ENCODE peak calls at places on chromosomes 13 and 19, in eight cellular contexts. S, W, A, D, L, P, E and G are unnamed samples.

GRCh38 chr13:44854264-44855060 is 134.8 kb downstream of the NUFIP1 start:
- DNase-seq in S (no peak), W (no peak), A (peak), D (no peak), L (no peak), P (no peak), E (no peak), G (no peak)

GRCh38 chr19:41189425-41190065 is 3.5 kb upstream of the CYP2S1 start:
- DNase-seq in S (no peak), W (no peak), A (no peak), D (no peak), L (no peak), P (no peak), E (no peak), G (no peak)

GRCh38 chr13:67914535-67914934 is 684.4 kb upstream of the PCDH9 start:
- DNase-seq in S (no peak), W (no peak), A (no peak), D (no peak), L (no peak), P (no peak), E (no peak), G (no peak)

GRCh38 chr13:48156466-48156865 is 61.6 kb upstream of the MED4 start:
- DNase-seq in S (no peak), W (no peak), A (no peak), D (peak), L (peak), P (no peak), E (no peak), G (no peak)

GRCh38 chr13:41802684-41803554 is 158.0 kb downstream of the VWA8 start:
- DNase-seq in S (peak), W (peak), A (no peak), D (no peak), L (no peak), P (peak), E (peak), G (no peak)

GRCh38 chr19:48271531-48272151 is 1.8 kb downstream of the ZNF114 start:
- DNase-seq in S (peak), W (peak), A (no peak), D (peak), L (peak), P (no peak), E (peak), G (no peak)

GRCh38 chr13:44088911-44089851 is 209.5 kb downstream of the LACC1 start:
- DNase-seq in S (peak), W (no peak), A (no peak), D (no peak), L (no peak), P (no peak), E (no peak), G (no peak)

GRCh38 chr13:96052655-96053002 is 572 bp downstream of the UGGT2 start:
- DNase-seq in S (peak), W (peak), A (no peak), D (no peak), L (no peak), P (peak), E (peak), G (no peak)

GRCh38 chr13:86562876-86563275 is 763.7 kb upstream of the SLITRK6 start:
- DNase-seq in S (no peak), W (peak), A (no peak), D (no peak), L (no peak), P (no peak), E (no peak), G (no peak)

GRCh38 chr19:46919324-46919723 is 58.5 kb downstream of the ARHGAP35 start:
- DNase-seq in S (peak), W (peak), A (no peak), D (no peak), L (no peak), P (no peak), E (peak), G (no peak)

GRCh38 chr19:51417807-51418152 is 338 bp upstream of the SIGLEC10 start:
- DNase-seq in S (no peak), W (no peak), A (no peak), D (no peak), L (no peak), P (no peak), E (no peak), G (no peak)

GRCh38 chr19:14530005-14530348 is 583 bp downstream of the TECR start:
- DNase-seq in S (no peak), W (no peak), A (peak), D (no peak), L (no peak), P (no peak), E (no peak), G (no peak)

GRCh38 chr13:75870397-75870801 is 234.3 kb downstream of the LMO7 start:
- DNase-seq in S (peak), W (no peak), A (no peak), D (peak), L (no peak), P (no peak), E (peak), G (no peak)

GRCh38 chr19:36266375-36266961 is 51.6 kb downstream of the ZNF146 start:
- DNase-seq in S (no peak), W (peak), A (no peak), D (no peak), L (no peak), P (no peak), E (no peak), G (no peak)

GRCh38 chr13:32125746-32126145 is 94.2 kb downstream of the FRY start:
- DNase-seq in S (no peak), W (peak), A (no peak), D (no peak), L (no peak), P (no peak), E (no peak), G (no peak)

GRCh38 chr19:18660051-18660910 is 23.2 kb upstream of the CRTC1 start:
- DNase-seq in S (peak), W (peak), A (peak), D (peak), L (no peak), P (no peak), E (peak), G (no peak)

GRCh38 chr13:42969558-42970172 is 22.4 kb downstream of the EPSTI1 start:
- DNase-seq in S (peak), W (peak), A (peak), D (peak), L (peak), P (no peak), E (peak), G (peak)

GRCh38 chr19:33447336-33448158 is 74.0 kb downstream of the CEBPG start:
- DNase-seq in S (no peak), W (no peak), A (no peak), D (no peak), L (no peak), P (no peak), E (no peak), G (peak)

GRCh38 chr19:46571495-46571894 is 29.6 kb upstream of the CALM3 start:
- DNase-seq in S (peak), W (no peak), A (peak), D (no peak), L (no peak), P (no peak), E (peak), G (no peak)

GRCh38 chr13:32031025-32031814 is at the start of gene FRY:
- DNase-seq in S (peak), W (peak), A (peak), D (peak), L (peak), P (no peak), E (peak), G (peak)

GRCh38 chr13:72774019-72774418 is 7.7 kb downstream of the DIS3 start:
- DNase-seq in S (peak), W (peak), A (no peak), D (no peak), L (no peak), P (no peak), E (peak), G (no peak)

GRCh38 chr13:73451120-73452029 is 392.6 kb downstream of the KLF5 start:
- DNase-seq in S (no peak), W (no peak), A (no peak), D (no peak), L (no peak), P (no peak), E (no peak), G (no peak)

GRCh38 chr19:6066661-6067646 is 43.3 kb downstream of the RFX2 start:
- DNase-seq in S (peak), W (peak), A (peak), D (peak), L (peak), P (peak), E (peak), G (peak)

GRCh38 chr13:103354189-103354588 is 288.0 kb upstream of the SLC10A2 start:
- DNase-seq in S (no peak), W (peak), A (no peak), D (no peak), L (no peak), P (no peak), E (no peak), G (no peak)

GRCh38 chr13:62320129-62320724 is 904.6 kb upstream of the PCDH20 start:
- DNase-seq in S (peak), W (peak), A (no peak), D (no peak), L (no peak), P (no peak), E (peak), G (no peak)

GRCh38 chr13:94217370-94217769 is 262.1 kb downstream of the DCT start:
- DNase-seq in S (peak), W (peak), A (no peak), D (no peak), L (no peak), P (no peak), E (peak), G (no peak)

GRCh38 chr19:3073931-3074595 is 11.8 kb upstream of the TLE5 start:
- DNase-seq in S (no peak), W (no peak), A (no peak), D (no peak), L (no peak), P (no peak), E (peak), G (no peak)

GRCh38 chr13:86445584-86446140 is 646.4 kb upstream of the SLITRK6 start:
- DNase-seq in S (no peak), W (peak), A (no peak), D (no peak), L (no peak), P (no peak), E (peak), G (no peak)

GRCh38 chr19:39052243-39052746 is 19.9 kb upstream of the FBXO27 start:
- DNase-seq in S (peak), W (peak), A (peak), D (peak), L (peak), P (no peak), E (peak), G (no peak)

GRCh38 chr13:95500136-95500718 is 52.3 kb upstream of the CLDN10 start:
- DNase-seq in S (no peak), W (no peak), A (no peak), D (no peak), L (no peak), P (no peak), E (no peak), G (no peak)

GRCh38 chr13:42997381-42997780 is 5.3 kb upstream of the EPSTI1 start:
- DNase-seq in S (peak), W (peak), A (no peak), D (no peak), L (no peak), P (no peak), E (peak), G (no peak)

GRCh38 chr13:35388979-35389378 is 87.5 kb downstream of the MAB21L1 start:
- DNase-seq in S (peak), W (peak), A (no peak), D (no peak), L (no peak), P (no peak), E (peak), G (no peak)

GRCh38 chr13:75902166-75903104 is 266.3 kb downstream of the LMO7 start:
- DNase-seq in S (no peak), W (no peak), A (no peak), D (no peak), L (no peak), P (no peak), E (no peak), G (no peak)

GRCh38 chr13:68759617-68760016 is 1348.0 kb upstream of the ATXN8OS start:
- DNase-seq in S (no peak), W (no peak), A (no peak), D (no peak), L (no peak), P (no peak), E (no peak), G (no peak)

GRCh38 chr19:10270180-10270615 is 722 bp upstream of the ICAM1 start:
- DNase-seq in S (peak), W (no peak), A (peak), D (peak), L (peak), P (no peak), E (peak), G (no peak)

GRCh38 chr19:23439623-23440022 is 44.4 kb upstream of the ZNF91 start:
- DNase-seq in S (no peak), W (no peak), A (no peak), D (no peak), L (no peak), P (no peak), E (no peak), G (no peak)

GRCh38 chr19:16541526-16542044 is 652 bp downstream of the CHERP start:
- DNase-seq in S (no peak), W (no peak), A (no peak), D (no peak), L (no peak), P (no peak), E (peak), G (no peak)

GRCh38 chr19:6216236-6216995 is 63.4 kb downstream of the MLLT1 start:
- DNase-seq in S (no peak), W (no peak), A (no peak), D (no peak), L (no peak), P (no peak), E (no peak), G (no peak)

GRCh38 chr19:51179297-51179696 is 37.2 kb downstream of the SIGLEC7 start:
- DNase-seq in S (no peak), W (no peak), A (no peak), D (no peak), L (no peak), P (no peak), E (no peak), G (no peak)

GRCh38 chr19:5515737-5516136 is 52.0 kb downstream of the TINCR start:
- DNase-seq in S (no peak), W (no peak), A (no peak), D (no peak), L (no peak), P (no peak), E (no peak), G (no peak)

GRCh38 chr19:11479090-11479469 is 1.8 kb downstream of the ELAVL3 start:
- DNase-seq in S (no peak), W (no peak), A (no peak), D (no peak), L (no peak), P (no peak), E (no peak), G (no peak)

GRCh38 chr19:11480081-11480926 is 542 bp downstream of the ELAVL3 start:
- DNase-seq in S (no peak), W (no peak), A (no peak), D (no peak), L (no peak), P (no peak), E (no peak), G (no peak)

GRCh38 chr19:11480927-11481776 is at the start of gene ELAVL3:
- DNase-seq in S (peak), W (no peak), A (no peak), D (no peak), L (no peak), P (no peak), E (no peak), G (no peak)

GRCh38 chr19:11478167-11479089 is 2.4 kb downstream of the ELAVL3 start:
- DNase-seq in S (no peak), W (no peak), A (no peak), D (no peak), L (no peak), P (no peak), E (no peak), G (no peak)

GRCh38 chr19:11479470-11480080 is 1.3 kb downstream of the ELAVL3 start:
- DNase-seq in S (no peak), W (peak), A (no peak), D (no peak), L (no peak), P (no peak), E (peak), G (no peak)
- H3K4me3 ChIP-seq in S (no peak), W (no peak), A (no peak), D (no peak), L (no peak), P (no peak), E (no peak), G (no peak)

GRCh38 chr19:55206664-55207500 is 2.4 kb downstream of the PTPRH start:
- DNase-seq in S (peak), W (peak), A (peak), D (peak), L (peak), P (no peak), E (peak), G (peak)
- H3K4me3 ChIP-seq in S (no peak), W (peak), A (no peak), D (no peak), L (no peak), P (peak), E (peak), G (peak)

GRCh38 chr19:49594157-49595005 is 3.4 kb downstream of the PRR12 start:
- DNase-seq in S (no peak), W (no peak), A (no peak), D (no peak), L (no peak), P (no peak), E (no peak), G (no peak)
- H3K4me3 ChIP-seq in S (no peak), W (no peak), A (no peak), D (no peak), L (no peak), P (no peak), E (no peak), G (no peak)

DNA sequence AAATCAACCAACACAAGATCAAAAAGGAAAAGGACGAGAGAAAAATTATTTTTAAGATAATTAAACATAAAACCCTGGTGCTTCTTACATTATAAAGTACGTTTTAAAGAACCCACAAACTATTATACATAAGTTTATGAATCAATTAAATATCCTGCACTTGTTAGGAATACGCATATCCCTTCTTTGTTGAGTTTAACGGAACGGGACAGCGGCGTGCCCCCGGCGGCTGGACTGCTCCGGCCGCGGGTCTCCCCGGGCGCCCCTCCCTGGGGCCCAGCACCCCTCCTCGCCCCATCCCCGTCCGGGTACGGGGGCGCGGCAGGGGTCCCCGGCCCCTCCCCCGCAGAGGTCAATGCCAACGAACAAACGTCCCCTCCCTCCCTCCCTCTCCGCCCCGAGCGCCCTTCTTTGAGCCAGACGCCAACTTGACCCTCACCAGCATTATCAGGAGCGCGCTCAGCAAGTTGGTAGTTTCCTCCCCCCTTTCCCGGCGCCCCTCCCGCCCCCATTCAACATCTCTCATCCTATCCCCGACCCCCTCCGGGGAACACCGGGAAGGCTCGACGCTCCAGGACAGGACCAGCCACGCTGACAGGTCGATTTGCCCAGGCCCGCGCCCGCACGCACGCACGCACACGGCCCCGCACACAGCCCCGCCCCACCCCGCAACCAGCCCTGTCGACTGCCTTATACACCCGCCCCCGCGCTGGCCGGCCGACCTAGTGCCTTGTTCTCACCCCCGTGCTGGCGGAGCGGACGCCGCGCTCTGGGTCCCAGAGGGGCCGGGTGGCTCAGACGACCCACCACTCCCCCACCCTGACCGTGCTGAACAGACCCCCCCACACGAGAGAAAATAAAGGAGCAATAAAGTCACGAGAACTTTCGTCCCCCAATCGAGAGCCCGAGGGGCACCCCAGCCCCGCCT is 5.1 kb downstream of the LYL1 start:
- DNase-seq in S (no peak), W (no peak), A (no peak), D (peak), L (no peak), P (no peak), E (no peak), G (no peak)
- H3K4me3 ChIP-seq in S (no peak), W (no peak), A (peak), D (peak), L (no peak), P (no peak), E (no peak), G (peak)

DNA sequence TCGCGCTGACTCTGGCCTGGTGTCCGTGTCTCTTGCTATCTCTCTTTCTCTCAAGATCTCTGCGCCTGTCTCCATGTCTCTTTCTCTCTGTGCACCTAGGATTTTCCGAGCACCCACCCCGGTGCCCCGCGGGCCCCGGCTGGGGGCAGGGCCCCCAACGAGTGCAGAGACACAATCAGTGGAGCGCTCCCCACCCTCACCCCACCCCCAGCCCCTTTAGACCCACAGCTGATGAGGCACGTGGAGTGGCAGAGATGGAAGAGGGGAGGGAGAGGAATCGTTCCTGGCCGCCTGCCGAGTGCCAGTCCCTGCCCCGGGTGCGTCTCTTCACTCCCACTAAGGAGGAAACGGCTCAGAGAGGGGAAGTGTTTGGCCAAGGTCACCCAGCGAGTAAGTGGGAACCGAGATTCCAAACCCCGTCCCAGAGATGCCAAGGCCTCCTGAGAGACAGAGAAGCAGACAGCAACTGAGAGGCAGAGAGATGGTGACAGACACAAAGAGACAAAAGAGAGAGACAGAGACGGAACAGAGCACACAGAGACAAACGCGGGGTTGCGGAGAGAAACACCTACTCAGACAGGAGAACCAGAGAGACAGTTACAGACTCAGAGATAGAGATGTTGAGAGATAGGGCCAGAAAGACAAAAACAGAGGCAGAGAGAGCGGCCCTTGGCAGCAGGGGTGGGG is 626 bp upstream of the BCL3 start:
- DNase-seq in S (peak), W (peak), A (peak), D (peak), L (peak), P (no peak), E (peak), G (peak)
- H3K4me3 ChIP-seq in S (peak), W (peak), A (peak), D (peak), L (peak), P (peak), E (peak), G (peak)